ENCODE peak calls at places on chromosome X, in four cellular contexts. One of them, this sample, is unnamed. For H3K36me3, the result is how much of the 10 kb centered on the place peaks cover.

GRCh38 chrX:138791551-138791950 is 80.0 kb upstream of the FGF13 start:
- DNase-seq in GM12878: no peak
- DNase-seq in K562: no peak
- DNase-seq in HepG2: no peak
- DNase-seq in this sample: no peak

GRCh38 chrX:40683245-40683644 is 35.9 kb upstream of the CXorf38 start:
- DNase-seq in GM12878: no peak
- DNase-seq in K562: no peak
- DNase-seq in HepG2: no peak
- DNase-seq in this sample: no peak

GRCh38 chrX:15336023-15336413 is 695 bp upstream of the PIGA start:
- DNase-seq in GM12878: no peak
- DNase-seq in K562: peak
- DNase-seq in HepG2: no peak
- DNase-seq in this sample: peak

GRCh38 chrX:8960809-8961413 is 73.0 kb downstream of the FAM9B start:
- DNase-seq in GM12878: no peak
- DNase-seq in K562: no peak
- DNase-seq in HepG2: no peak
- DNase-seq in this sample: no peak

GRCh38 chrX:104105863-104106262 is 6.5 kb upstream of the ZCCHC18 start:
- DNase-seq in GM12878: no peak
- DNase-seq in K562: no peak
- DNase-seq in HepG2: no peak
- DNase-seq in this sample: no peak

GRCh38 chrX:8981742-8982141 is 52.2 kb downstream of the FAM9B start:
- DNase-seq in GM12878: no peak
- DNase-seq in K562: no peak
- DNase-seq in HepG2: no peak
- DNase-seq in this sample: no peak

GRCh38 chrX:39855748-39856129 is 242.0 kb downstream of the BCOR start:
- DNase-seq in GM12878: peak
- DNase-seq in K562: peak
- DNase-seq in HepG2: no peak
- DNase-seq in this sample: peak

GRCh38 chrX:130118941-130119640 is 8.8 kb upstream of the ELF4 start:
- DNase-seq in GM12878: no peak
- DNase-seq in K562: no peak
- DNase-seq in HepG2: no peak
- DNase-seq in this sample: no peak

GRCh38 chrX:18983711-18984380 is at the start of gene PHKA2:
- DNase-seq in GM12878: no peak
- DNase-seq in K562: peak
- DNase-seq in HepG2: peak
- DNase-seq in this sample: no peak

GRCh38 chrX:135424469-135424868 is 2.7 kb downstream of the SMIM10L2A start:
- DNase-seq in GM12878: no peak
- DNase-seq in K562: no peak
- DNase-seq in HepG2: no peak
- DNase-seq in this sample: no peak

GRCh38 chrX:68059469-68059868 is 373.8 kb downstream of the OPHN1 start:
- DNase-seq in GM12878: no peak
- DNase-seq in K562: no peak
- DNase-seq in HepG2: no peak
- DNase-seq in this sample: no peak

GRCh38 chrX:49884290-49884862 is 5.1 kb downstream of the USP27X start:
- DNase-seq in GM12878: peak
- DNase-seq in K562: peak
- DNase-seq in HepG2: peak
- DNase-seq in this sample: peak

GRCh38 chrX:10725071-10725470 is 104.7 kb upstream of the MID1 start:
- DNase-seq in GM12878: no peak
- DNase-seq in K562: peak
- DNase-seq in HepG2: no peak
- DNase-seq in this sample: peak

GRCh38 chrX:12488781-12489180 is 302.4 kb upstream of the PRPS2 start:
- DNase-seq in GM12878: no peak
- DNase-seq in K562: no peak
- DNase-seq in HepG2: no peak
- DNase-seq in this sample: no peak

GRCh38 chrX:130245441-130245840 is 23.3 kb downstream of the ZNF280C start:
- DNase-seq in GM12878: no peak
- DNase-seq in K562: no peak
- DNase-seq in HepG2: no peak
- DNase-seq in this sample: no peak

GRCh38 chrX:142089193-142089592 is 115.9 kb downstream of the MAGEC2 start:
- DNase-seq in GM12878: no peak
- DNase-seq in K562: peak
- DNase-seq in HepG2: no peak
- DNase-seq in this sample: peak

GRCh38 chrX:69137911-69138310 is 27.3 kb downstream of the PJA1 start:
- DNase-seq in GM12878: no peak
- DNase-seq in K562: no peak
- DNase-seq in HepG2: no peak
- DNase-seq in this sample: no peak

GRCh38 chrX:107561468-107562215 is 66.7 kb upstream of the PRPS1 start:
- DNase-seq in GM12878: no peak
- DNase-seq in K562: no peak
- DNase-seq in HepG2: no peak
- DNase-seq in this sample: no peak

GRCh38 chrX:44261286-44261685 is 82.2 kb downstream of the EFHC2 start:
- DNase-seq in GM12878: no peak
- DNase-seq in K562: no peak
- DNase-seq in HepG2: no peak
- DNase-seq in this sample: no peak

GRCh38 chrX:9467181-9467580 is 2.3 kb downstream of the TBL1X start:
- DNase-seq in GM12878: no peak
- DNase-seq in K562: no peak
- DNase-seq in HepG2: no peak
- DNase-seq in this sample: no peak

GRCh38 chrX:74540635-74541249 is 73.7 kb downstream of the RLIM start:
- DNase-seq in GM12878: no peak
- DNase-seq in K562: no peak
- DNase-seq in HepG2: no peak
- DNase-seq in this sample: no peak

GRCh38 chrX:150372280-150372679 is 9.2 kb downstream of the MAMLD1 start:
- DNase-seq in GM12878: no peak
- DNase-seq in K562: no peak
- DNase-seq in HepG2: no peak
- DNase-seq in this sample: no peak

DNA sequence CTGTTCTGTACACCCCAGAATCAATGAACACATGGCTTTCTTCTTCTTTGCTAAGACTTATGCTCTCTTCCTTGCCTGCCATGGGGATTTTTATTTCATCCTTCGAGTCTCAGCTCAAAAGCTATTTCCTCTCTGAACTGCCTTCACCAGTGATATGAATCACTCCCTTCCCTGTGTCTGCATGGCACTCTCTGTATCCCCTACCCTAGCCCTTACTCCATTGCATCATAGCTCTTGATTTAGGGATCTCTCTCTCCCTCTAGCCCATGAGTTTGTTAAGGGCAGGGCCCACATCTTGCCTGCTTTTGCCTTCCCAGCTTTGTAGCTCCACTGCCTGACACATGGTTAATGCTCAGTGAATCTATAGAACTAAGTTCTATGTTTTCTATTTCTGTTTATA is 34.9 kb downstream of the DOCK11 start:
- DNase-seq in GM12878: no peak
- DNase-seq in K562: no peak
- DNase-seq in HepG2: no peak
- DNase-seq in this sample: no peak
- TF ChIP-seq MYC in GM12878: no peak
- TF ChIP-seq MYC in K562: no peak
- TF ChIP-seq MYC in HepG2: no peak
- TF ChIP-seq MYC in this sample: no peak

GRCh38 chrX:148960060-148960459 is 459.6 kb downstream of the AFF2 start:
- DNase-seq in GM12878: no peak
- DNase-seq in K562: no peak
- DNase-seq in HepG2: no peak
- DNase-seq in this sample: peak
- H3K36me3 ChIP-seq in GM12878: under half
- H3K36me3 ChIP-seq in K562: under half
- H3K36me3 ChIP-seq in HepG2: under half
- H3K36me3 ChIP-seq in this sample: under half

GRCh38 chrX:136747003-136747986 is 33.4 kb downstream of the ARHGEF6 start:
- DNase-seq in GM12878: no peak
- DNase-seq in K562: no peak
- DNase-seq in HepG2: no peak
- DNase-seq in this sample: no peak
- TF ChIP-seq MYC in GM12878: no peak
- TF ChIP-seq MYC in K562: no peak
- TF ChIP-seq MYC in HepG2: no peak
- TF ChIP-seq MYC in this sample: no peak

GRCh38 chrX:1477801-1478458 is 25.2 kb upstream of the ASMTL start:
- DNase-seq in GM12878: no peak
- DNase-seq in K562: peak
- DNase-seq in HepG2: no peak
- DNase-seq in this sample: no peak
- H3K36me3 ChIP-seq in GM12878: under half
- H3K36me3 ChIP-seq in K562: under half
- H3K36me3 ChIP-seq in HepG2: under half
- H3K36me3 ChIP-seq in this sample: under half

GRCh38 chrX:1452497-1453389 is at the start of gene ASMTL:
- DNase-seq in GM12878: peak
- DNase-seq in K562: peak
- DNase-seq in HepG2: peak
- DNase-seq in this sample: peak
- TF ChIP-seq MYC in GM12878: no peak
- TF ChIP-seq MYC in K562: peak
- TF ChIP-seq MYC in HepG2: peak
- TF ChIP-seq MYC in this sample: no peak